ENCODE peak calls at places on chromosome 3, in nine cellular contexts. J is lower leg skin, C is GM12865, L is mammary epithelial cell, V is fibroblast of lung, N is PC-9, B is H1, U is H9, T is heart left ventricle. E is an unnamed sample.

GRCh38 chr3:119891944-119892721 is 110.2 kb downstream of the NR1I2 start:
- DNase-seq in J (peak), C (peak), L (peak), V (peak), N (peak), B (peak), U (peak), T (no peak), E (peak)

GRCh38 chr3:63595221-63595620 is 57.3 kb upstream of the SNTN start:
- DNase-seq in J (no peak), C (no peak), L (no peak), V (no peak), N (no peak), B (no peak), U (no peak), T (no peak), E (no peak)

GRCh38 chr3:197498499-197499241 is 57.1 kb downstream of the BDH1 start:
- DNase-seq in J (no peak), C (no peak), L (no peak), V (no peak), N (no peak), B (no peak), U (no peak), T (no peak), E (no peak)

GRCh38 chr3:197298858-197299854 is 744 bp upstream of the DLG1 start:
- DNase-seq in J (no peak), C (peak), L (peak), V (peak), N (peak), B (peak), U (peak), T (peak), E (peak)

GRCh38 chr3:60582285-60582684 is 669.0 kb downstream of the FHIT start:
- DNase-seq in J (no peak), C (no peak), L (no peak), V (peak), N (no peak), B (no peak), U (no peak), T (no peak), E (no peak)

GRCh38 chr3:30680789-30681188 is 74.4 kb downstream of the TGFBR2 start:
- DNase-seq in J (no peak), C (no peak), L (no peak), V (peak), N (no peak), B (no peak), U (no peak), T (peak), E (no peak)

GRCh38 chr3:117955196-117955595 is 1079.5 kb downstream of the IGSF11 start:
- DNase-seq in J (no peak), C (no peak), L (no peak), V (peak), N (no peak), B (no peak), U (no peak), T (no peak), E (no peak)

GRCh38 chr3:34405159-34405558 is 606.7 kb downstream of the PDCD6IP start:
- DNase-seq in J (no peak), C (no peak), L (no peak), V (no peak), N (no peak), B (no peak), U (no peak), T (no peak), E (no peak)

GRCh38 chr3:50572158-50572557 is 2.8 kb downstream of the HEMK1 start:
- DNase-seq in J (peak), C (peak), L (peak), V (peak), N (peak), B (peak), U (peak), T (peak), E (peak)

GRCh38 chr3:150921207-150921606 is 16.0 kb upstream of the MINDY4B start:
- DNase-seq in J (no peak), C (no peak), L (no peak), V (no peak), N (no peak), B (no peak), U (no peak), T (no peak), E (no peak)

GRCh38 chr3:41874022-41874421 is 87.9 kb downstream of the ULK4 start:
- DNase-seq in J (no peak), C (no peak), L (no peak), V (no peak), N (no peak), B (no peak), U (no peak), T (no peak), E (no peak)

GRCh38 chr3:65439641-65440040 is 599.1 kb downstream of the MAGI1 start:
- DNase-seq in J (no peak), C (peak), L (peak), V (peak), N (peak), B (peak), U (peak), T (peak), E (no peak)

GRCh38 chr3:52527039-52527731 is 6.5 kb downstream of the NT5DC2 start:
- DNase-seq in J (no peak), C (no peak), L (no peak), V (no peak), N (peak), B (no peak), U (no peak), T (peak), E (no peak)

GRCh38 chr3:73774645-73775044 is 149.9 kb upstream of the PDZRN3 start:
- DNase-seq in J (no peak), C (no peak), L (no peak), V (no peak), N (no peak), B (no peak), U (no peak), T (no peak), E (no peak)

GRCh38 chr3:123317716-123318115 is 116.0 kb downstream of the SEC22A start:
- DNase-seq in J (no peak), C (no peak), L (no peak), V (no peak), N (no peak), B (no peak), U (no peak), T (no peak), E (no peak)

GRCh38 chr3:71064288-71064975 is 519.1 kb downstream of the FOXP1 start:
- DNase-seq in J (no peak), C (peak), L (peak), V (peak), N (peak), B (peak), U (no peak), T (peak), E (peak)

GRCh38 chr3:146160964-146161724 is at the start of gene PLOD2:
- DNase-seq in J (peak), C (peak), L (peak), V (peak), N (peak), B (peak), U (peak), T (peak), E (peak)

GRCh38 chr3:183822631-183823030 is 2.7 kb downstream of the MAP6D1 start:
- DNase-seq in J (no peak), C (no peak), L (no peak), V (no peak), N (no peak), B (peak), U (peak), T (no peak), E (no peak)

GRCh38 chr3:182182531-182182968 is 470.8 kb downstream of the SOX2 start:
- DNase-seq in J (no peak), C (peak), L (peak), V (peak), N (peak), B (no peak), U (no peak), T (no peak), E (no peak)

GRCh38 chr3:35651456-35651855 is 12.1 kb downstream of the ARPP21 start:
- DNase-seq in J (no peak), C (no peak), L (no peak), V (peak), N (no peak), B (no peak), U (no peak), T (no peak), E (no peak)

GRCh38 chr3:10047876-10048275 is 21.6 kb downstream of the FANCD2 start:
- DNase-seq in J (no peak), C (no peak), L (no peak), V (peak), N (no peak), B (no peak), U (no peak), T (no peak), E (no peak)

GRCh38 chr3:30370681-30371271 is 235.6 kb upstream of the TGFBR2 start:
- DNase-seq in J (no peak), C (no peak), L (no peak), V (peak), N (peak), B (no peak), U (no peak), T (no peak), E (no peak)

GRCh38 chr3:31999902-32000439 is 18.4 kb downstream of the ZNF860 start:
- DNase-seq in J (no peak), C (no peak), L (no peak), V (no peak), N (no peak), B (no peak), U (no peak), T (no peak), E (no peak)

GRCh38 chr3:153722157-153722556 is 399.0 kb upstream of the ARHGEF26 start:
- DNase-seq in J (no peak), C (no peak), L (no peak), V (no peak), N (no peak), B (no peak), U (no peak), T (no peak), E (no peak)

GRCh38 chr3:194314669-194315068 is 36.5 kb downstream of the CPN2 start:
- DNase-seq in J (no peak), C (no peak), L (no peak), V (no peak), N (peak), B (no peak), U (no peak), T (peak), E (no peak)

GRCh38 chr3:197555281-197556261 is at the start of gene BDH1:
- DNase-seq in J (no peak), C (peak), L (peak), V (no peak), N (peak), B (peak), U (peak), T (peak), E (peak)

GRCh38 chr3:113436794-113437193 is 4.5 kb downstream of the CFAP44 start:
- DNase-seq in J (no peak), C (peak), L (peak), V (peak), N (no peak), B (no peak), U (no peak), T (no peak), E (no peak)

GRCh38 chr3:59367150-59367549 is 317.3 kb upstream of the CFAP20DC start:
- DNase-seq in J (no peak), C (no peak), L (peak), V (peak), N (peak), B (no peak), U (no peak), T (no peak), E (no peak)

GRCh38 chr3:149552700-149553099 is 78.2 kb downstream of the TM4SF4 start:
- DNase-seq in J (no peak), C (no peak), L (no peak), V (no peak), N (no peak), B (no peak), U (no peak), T (no peak), E (no peak)

GRCh38 chr3:123025642-123026521 is 1.7 kb downstream of the SEMA5B start:
- DNase-seq in J (no peak), C (no peak), L (no peak), V (no peak), N (no peak), B (peak), U (peak), T (peak), E (no peak)

GRCh38 chr3:24519368-24520100 is 24.9 kb upstream of the THRB start:
- DNase-seq in J (no peak), C (peak), L (no peak), V (no peak), N (no peak), B (no peak), U (peak), T (peak), E (peak)

GRCh38 chr3:23481660-23482278 is 278.6 kb downstream of the UBE2E2 start:
- DNase-seq in J (no peak), C (no peak), L (no peak), V (peak), N (no peak), B (no peak), U (no peak), T (no peak), E (peak)

GRCh38 chr3:190183121-190183520 is 62.4 kb upstream of the P3H2 start:
- DNase-seq in J (no peak), C (peak), L (peak), V (peak), N (no peak), B (no peak), U (no peak), T (no peak), E (peak)

GRCh38 chr3:31361391-31362273 is 171.1 kb upstream of the STT3B start:
- DNase-seq in J (no peak), C (no peak), L (peak), V (peak), N (no peak), B (no peak), U (no peak), T (no peak), E (no peak)

GRCh38 chr3:181757694-181758306 is 46.1 kb downstream of the SOX2 start:
- DNase-seq in J (no peak), C (no peak), L (no peak), V (no peak), N (no peak), B (no peak), U (no peak), T (no peak), E (no peak)

GRCh38 chr3:134897391-134898131 is 102.5 kb downstream of the EPHB1 start:
- DNase-seq in J (no peak), C (no peak), L (no peak), V (no peak), N (no peak), B (no peak), U (no peak), T (no peak), E (no peak)
- TF ChIP-seq CTCF in J (no peak), C (no peak), L (no peak), V (no peak), N (no peak), B (no peak), U (no peak), T (no peak), E (no peak)

DNA sequence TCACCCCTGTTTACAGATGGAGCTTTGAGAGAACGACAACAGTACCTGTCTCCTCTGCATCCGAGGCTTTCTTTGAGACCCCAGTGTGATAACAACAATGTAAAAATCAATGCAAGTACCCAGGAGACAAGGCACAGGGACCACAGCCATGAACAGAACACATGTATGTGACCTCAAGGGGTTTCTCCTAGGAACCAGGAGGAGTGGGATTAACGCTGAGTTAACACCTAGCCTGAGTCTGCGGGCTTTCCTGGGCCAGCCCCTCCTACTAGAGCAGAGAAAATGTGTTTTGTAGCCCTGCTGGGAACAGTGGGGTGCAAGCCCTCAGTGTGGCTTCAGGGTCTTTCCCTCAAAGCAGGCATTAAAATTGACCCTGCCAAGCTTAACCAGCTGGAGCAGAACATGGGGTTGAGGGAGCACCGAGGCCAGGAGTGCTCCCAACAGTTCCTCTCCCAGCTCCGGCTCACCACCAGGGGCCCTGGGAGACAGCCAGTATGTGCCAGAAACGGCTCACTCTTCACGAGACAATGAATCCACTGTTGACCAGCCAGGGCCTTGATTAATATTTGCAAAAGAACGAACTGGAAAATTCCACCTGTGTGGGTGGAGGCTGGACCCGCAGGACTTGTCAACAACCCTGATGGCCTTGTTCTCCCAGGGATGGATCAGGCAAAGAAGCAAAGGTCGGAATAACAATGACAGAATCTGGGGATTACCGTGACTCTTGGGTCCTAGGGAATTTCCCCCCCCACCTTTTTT is 3.6 kb downstream of the CHDH start:
- DNase-seq in J (no peak), C (peak), L (peak), V (peak), N (no peak), B (peak), U (peak), T (peak), E (no peak)
- TF ChIP-seq CTCF in J (no peak), C (peak), L (peak), V (peak), N (no peak), B (peak), U (peak), T (no peak), E (no peak)

DNA sequence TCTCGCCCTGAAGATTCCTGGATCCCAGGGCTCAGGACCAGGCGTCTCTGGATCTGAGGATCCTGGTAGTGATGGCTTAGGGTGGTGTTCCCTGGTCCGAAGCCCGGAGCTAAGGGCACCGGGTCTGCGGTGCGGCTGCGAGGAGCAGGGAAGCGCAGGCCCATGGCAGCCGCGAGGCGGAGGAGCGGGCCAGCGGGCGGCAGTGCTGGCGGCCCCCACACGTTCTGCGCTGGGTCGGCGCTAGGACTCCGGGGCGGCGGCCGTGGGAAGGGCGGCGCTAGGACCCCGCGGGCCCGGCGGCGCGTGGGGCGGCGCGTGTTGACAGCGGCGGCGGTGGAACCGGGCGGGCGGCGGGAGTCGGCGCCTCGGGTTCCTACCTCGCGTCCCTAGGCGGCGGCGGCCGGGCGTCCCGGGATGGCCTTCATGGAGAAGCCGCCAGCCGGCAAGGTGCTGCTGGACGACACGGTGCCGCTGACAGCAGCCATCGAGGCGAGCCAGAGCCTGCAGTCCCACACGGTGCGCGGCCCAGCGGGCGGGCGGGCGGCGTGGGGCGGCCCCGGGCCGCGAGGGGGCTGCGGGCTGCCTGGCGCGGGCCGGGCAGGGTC is at the start of gene PXK:
- DNase-seq in J (peak), C (peak), L (peak), V (peak), N (peak), B (peak), U (peak), T (peak), E (peak)
- TF ChIP-seq CTCF in J (no peak), C (no peak), L (peak), V (no peak), N (no peak), B (no peak), U (no peak), T (no peak), E (peak)

GRCh38 chr3:179945569-179945968 is 91.2 kb downstream of the PEX5L start:
- DNase-seq in J (no peak), C (no peak), L (no peak), V (no peak), N (no peak), B (no peak), U (no peak), T (no peak), E (no peak)

GRCh38 chr3:179948740-179949139 is 88.0 kb downstream of the PEX5L start:
- DNase-seq in J (no peak), C (no peak), L (no peak), V (no peak), N (no peak), B (no peak), U (no peak), T (no peak), E (no peak)

GRCh38 chr3:179942560-179943075 is 94.1 kb downstream of the PEX5L start:
- DNase-seq in J (no peak), C (no peak), L (no peak), V (no peak), N (no peak), B (no peak), U (no peak), T (no peak), E (no peak)

GRCh38 chr3:179943097-179943880 is 93.4 kb downstream of the PEX5L start:
- DNase-seq in J (no peak), C (no peak), L (no peak), V (peak), N (no peak), B (no peak), U (no peak), T (no peak), E (no peak)
- TF ChIP-seq CTCF in J (no peak), C (no peak), L (no peak), V (no peak), N (no peak), B (no peak), U (no peak), T (no peak), E (no peak)

GRCh38 chr3:106773795-106774194 is 603.4 kb upstream of the CCDC54 start:
- DNase-seq in J (no peak), C (no peak), L (no peak), V (no peak), N (no peak), B (no peak), U (no peak), T (no peak), E (no peak)
- TF ChIP-seq CTCF in J (no peak), C (no peak), L (no peak), V (no peak), N (no peak), B (no peak), U (no peak), T (no peak), E (no peak)

DNA sequence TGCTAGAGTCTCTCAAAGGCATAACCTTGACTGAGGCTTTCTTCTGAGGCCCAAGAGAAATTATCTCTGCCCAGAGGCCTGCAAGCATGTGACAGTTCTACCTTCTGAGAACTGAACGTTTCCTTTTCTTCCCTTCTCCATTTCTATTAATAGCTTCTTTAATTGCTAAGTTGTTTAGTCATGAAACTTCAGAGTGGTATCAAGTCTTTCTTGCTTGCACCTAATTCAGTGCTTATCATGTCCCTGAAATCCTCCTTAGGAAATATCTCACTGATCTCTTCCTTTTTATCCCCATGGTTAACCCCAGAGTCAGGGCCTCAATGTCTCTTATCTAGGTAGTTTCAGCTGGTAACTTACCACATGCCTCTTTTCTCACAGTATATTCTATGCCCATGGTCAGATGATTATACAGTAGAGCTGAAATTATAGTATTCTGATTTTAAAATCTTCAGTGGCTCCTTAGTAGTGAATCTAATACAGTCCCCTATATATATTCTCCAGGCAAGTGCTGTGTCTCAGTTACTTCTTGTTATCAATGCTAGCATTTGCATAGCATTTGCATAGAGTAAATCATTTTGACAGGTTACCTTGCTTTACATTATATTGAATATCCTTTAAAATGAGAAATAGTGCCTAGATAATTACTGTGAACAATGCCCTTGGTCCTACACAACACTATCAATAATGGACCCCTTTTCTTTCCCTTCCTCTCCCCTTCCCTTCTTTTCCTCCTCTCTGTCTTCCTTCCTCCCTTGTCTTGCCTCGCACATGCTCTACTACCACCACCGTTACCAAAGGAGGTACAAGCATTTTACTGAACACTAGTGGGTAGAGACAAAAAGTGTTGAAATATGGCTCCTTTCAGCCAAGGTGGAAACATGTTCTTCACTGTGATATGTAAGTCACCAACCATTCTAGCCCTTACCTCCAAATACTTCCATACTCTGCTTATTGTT is 33.0 kb downstream of the KBTBD8 start:
- DNase-seq in J (no peak), C (peak), L (no peak), V (no peak), N (no peak), B (no peak), U (no peak), T (no peak), E (no peak)
- TF ChIP-seq CTCF in J (no peak), C (no peak), L (no peak), V (no peak), N (no peak), B (no peak), U (no peak), T (no peak), E (no peak)